ENCODE peak calls at places on chromosomes 12 and 14, in seven cellular contexts. W, L, V, Y, O, T and S are unnamed samples.

GRCh38 chr12:87806310-87806709 is 222.9 kb downstream of the C12orf50 start:
- DNase-seq in T (no peak), W (no peak), L (no peak), Y (no peak), V (no peak), O (no peak), S (no peak)

GRCh38 chr14:58919262-58919661 is 269.2 kb upstream of the DAAM1 start:
- DNase-seq in V (no peak), L (no peak), T (no peak), O (no peak), W (no peak), Y (no peak), S (no peak)

GRCh38 chr14:56594428-56594827 is 14.8 kb downstream of the TMEM260 start:
- DNase-seq in W (no peak), L (no peak), Y (no peak), V (no peak), T (no peak), O (no peak), S (no peak)

GRCh38 chr12:119751961-119752360 is 84.0 kb downstream of the PRKAB1 start:
- DNase-seq in W (no peak), L (no peak), Y (no peak), V (no peak), O (no peak), T (no peak), S (no peak)

GRCh38 chr14:61925043-61925442 is 162.8 kb downstream of the SNAPC1 start:
- DNase-seq in Y (no peak), W (peak), O (no peak), T (no peak), V (no peak), L (no peak), S (no peak)

GRCh38 chr12:99553461-99553860 is 94.1 kb upstream of the GARIN6 start:
- DNase-seq in L (no peak), W (no peak), Y (no peak), V (no peak), T (no peak), O (no peak), S (no peak)

GRCh38 chr14:36976571-36977023 is 195.8 kb downstream of the SLC25A21 start:
- DNase-seq in L (no peak), Y (no peak), W (peak), T (no peak), V (no peak), O (peak), S (no peak)

GRCh38 chr12:21972055-21972454 is 30.8 kb upstream of the ABCC9 start:
- DNase-seq in V (no peak), L (no peak), O (no peak), W (no peak), T (no peak), Y (no peak), S (no peak)

GRCh38 chr14:73717247-73717646 is 3.1 kb upstream of the PNMA1 start:
- DNase-seq in V (no peak), Y (peak), O (no peak), L (no peak), W (no peak), T (no peak), S (no peak)

GRCh38 chr12:1083888-1084262 is 92.9 kb downstream of the ERC1 start:
- DNase-seq in L (peak), Y (peak), T (no peak), O (no peak), V (no peak), W (no peak), S (peak)

GRCh38 chr12:108734200-108734906 is 3.0 kb upstream of the CORO1C start:
- DNase-seq in V (no peak), O (peak), Y (no peak), L (no peak), W (no peak), T (no peak), S (no peak)

GRCh38 chr14:102993523-102993922 is 63.8 kb downstream of the CDC42BPB start:
- DNase-seq in O (no peak), L (no peak), T (no peak), V (no peak), Y (no peak), W (no peak), S (no peak)

GRCh38 chr12:99567072-99567471 is 80.5 kb upstream of the GARIN6 start:
- DNase-seq in O (no peak), W (no peak), Y (no peak), V (no peak), L (no peak), T (no peak), S (no peak)

GRCh38 chr14:68027276-68027675 is 207.7 kb downstream of the RAD51B start:
- DNase-seq in O (no peak), Y (no peak), L (no peak), W (no peak), T (no peak), V (no peak), S (no peak)